ENCODE peak calls at places on chromosomes 11 and 22, in seven cellular contexts. G is C1 segment of cervical spinal cord; V is RWPE2; U is effector memory CD8-positive, alpha-beta T cell; B is naive thymus-derived CD8-positive, alpha-beta T cell; C is M059J; X is activated gamma-delta T cell. W is an unnamed sample.

GRCh38 chr11:12725047-12725862 is 51.0 kb downstream of the TEAD1 start:
- DNase-seq in V (no peak), B (no peak), X (no peak), G (no peak), C (no peak), U (no peak), W (no peak)

GRCh38 chr22:20740222-20740951 is 33.5 kb upstream of the SERPIND1 start:
- DNase-seq in U (no peak), B (no peak), V (no peak), X (no peak), C (no peak), G (no peak), W (no peak)

GRCh38 chr11:8689726-8690255 is 7.2 kb downstream of the RPL27A start:
- DNase-seq in B (no peak), X (no peak), V (no peak), U (no peak), G (no peak), C (peak), W (no peak)

GRCh38 chr11:21511835-21512440 is 680.9 kb upstream of the ANO5 start:
- DNase-seq in B (no peak), X (no peak), U (no peak), G (no peak), V (no peak), C (peak), W (no peak)

GRCh38 chr11:3671334-3672254 is at the start of gene CHRNA10:
- DNase-seq in C (no peak), V (no peak), X (no peak), B (no peak), G (no peak), U (no peak), W (no peak)

GRCh38 chr11:581752-582151 is 5.5 kb downstream of the PHRF1 start:
- DNase-seq in X (no peak), U (no peak), B (no peak), V (no peak), C (no peak), G (no peak), W (no peak)

GRCh38 chr11:130451261-130452019 is 3.0 kb downstream of the ADAMTS15 start:
- DNase-seq in G (no peak), X (no peak), B (no peak), C (peak), U (no peak), V (no peak), W (no peak)

GRCh38 chr11:78072455-78072854 is 7.2 kb downstream of the NDUFC2 start:
- DNase-seq in V (no peak), G (no peak), C (no peak), X (no peak), U (no peak), B (no peak), W (no peak)

GRCh38 chr22:18042685-18043084 is 18.3 kb upstream of the MICAL3 start:
- DNase-seq in B (no peak), U (no peak), X (no peak), G (no peak), V (no peak), C (peak), W (no peak)

GRCh38 chr11:12841946-12842630 is 167.0 kb upstream of the RASSF10 start:
- DNase-seq in B (no peak), C (peak), U (no peak), V (no peak), G (no peak), X (no peak), W (no peak)

GRCh38 chr11:926341-926916 is 759 bp downstream of the AP2A2 start:
- DNase-seq in X (no peak), V (no peak), C (peak), U (no peak), G (no peak), B (no peak), W (no peak)

GRCh38 chr11:4936745-4937144 is 10.7 kb downstream of the OR51A4 start:
- DNase-seq in B (no peak), X (no peak), U (no peak), V (no peak), C (no peak), G (no peak), W (no peak)

GRCh38 chr22:31945478-31945815 is 1.1 kb downstream of the YWHAH start:
- DNase-seq in C (no peak), G (no peak), B (no peak), X (no peak), U (no peak), V (no peak), W (no peak)

GRCh38 chr22:30890689-30891442 is 77.7 kb downstream of the MORC2 start:
- DNase-seq in V (peak), U (peak), X (no peak), G (no peak), B (peak), C (peak), W (no peak)

GRCh38 chr11:46249103-46249942 is 28.1 kb upstream of the CREB3L1 start:
- DNase-seq in V (no peak), G (no peak), X (no peak), C (peak), U (no peak), B (no peak), W (no peak)

GRCh38 chr22:41096841-41097240 is 4.4 kb downstream of the EP300 start:
- DNase-seq in B (no peak), C (no peak), G (no peak), V (no peak), U (no peak), X (no peak), W (no peak)

GRCh38 chr11:73271936-73272679 is at the start of gene P2RY6:
- DNase-seq in G (no peak), B (no peak), X (no peak), C (peak), V (no peak), U (no peak), W (no peak)

GRCh38 chr11:101390539-101390938 is 193.3 kb downstream of the TRPC6 start:
- DNase-seq in G (no peak), X (no peak), B (no peak), C (peak), V (no peak), U (no peak), W (no peak)

GRCh38 chr11:94171693-94172440 is 43.2 kb downstream of the PANX1 start:
- DNase-seq in X (no peak), B (no peak), G (no peak), C (peak), V (no peak), U (peak), W (no peak)

GRCh38 chr22:18000441-18001039 is 23.8 kb downstream of the MICAL3 start:
- DNase-seq in X (no peak), U (peak), B (peak), V (no peak), G (no peak), C (no peak), W (peak)

GRCh38 chr22:44891293-44891747 is 118.5 kb downstream of the PHF21B start:
- DNase-seq in X (no peak), C (no peak), B (no peak), G (no peak), V (no peak), U (no peak), W (no peak)